ENCODE peak calls at places on chromosomes 1 and 21, in seven cellular contexts. One of them, this sample, is unnamed. For H3K9me3 and H3K27me3, the result is how much of the 10 kb centered on the place peaks cover.

GRCh38 chr1:24379733-24380315 is 33.8 kb downstream of the STPG1 start:
- DNase-seq in tibial nerve: no peak
- DNase-seq in CD8-positive, alpha-beta T cell: no peak
- DNase-seq in IMR-90: peak
- DNase-seq in psoas muscle: no peak
- DNase-seq in left ventricle myocardium inferior: no peak
- DNase-seq in ovary: no peak
- DNase-seq in this sample: peak

GRCh38 chr1:230109871-230110667 is 43.0 kb downstream of the GALNT2 start:
- DNase-seq in tibial nerve: no peak
- DNase-seq in CD8-positive, alpha-beta T cell: no peak
- DNase-seq in IMR-90: peak
- DNase-seq in psoas muscle: no peak
- DNase-seq in left ventricle myocardium inferior: no peak
- DNase-seq in ovary: no peak
- DNase-seq in this sample: no peak

GRCh38 chr1:180157108-180157507 is 2.4 kb downstream of the QSOX1 start:
- DNase-seq in tibial nerve: no peak
- DNase-seq in CD8-positive, alpha-beta T cell: no peak
- DNase-seq in IMR-90: peak
- DNase-seq in psoas muscle: no peak
- DNase-seq in left ventricle myocardium inferior: no peak
- DNase-seq in ovary: no peak
- DNase-seq in this sample: peak

GRCh38 chr21:31557421-31557955 is 102.0 kb upstream of the SOD1 start:
- DNase-seq in tibial nerve: no peak
- DNase-seq in CD8-positive, alpha-beta T cell: no peak
- DNase-seq in IMR-90: no peak
- DNase-seq in psoas muscle: no peak
- DNase-seq in left ventricle myocardium inferior: no peak
- DNase-seq in ovary: peak
- DNase-seq in this sample: peak

GRCh38 chr1:85166343-85166742 is 34.5 kb downstream of the SYDE2 start:
- DNase-seq in tibial nerve: no peak
- DNase-seq in CD8-positive, alpha-beta T cell: no peak
- DNase-seq in IMR-90: peak
- DNase-seq in psoas muscle: no peak
- DNase-seq in left ventricle myocardium inferior: no peak
- DNase-seq in ovary: no peak
- DNase-seq in this sample: no peak

GRCh38 chr1:16967095-16967567 is 13.3 kb downstream of the MFAP2 start:
- DNase-seq in tibial nerve: no peak
- DNase-seq in CD8-positive, alpha-beta T cell: no peak
- DNase-seq in IMR-90: peak
- DNase-seq in psoas muscle: no peak
- DNase-seq in left ventricle myocardium inferior: peak
- DNase-seq in ovary: peak
- DNase-seq in this sample: no peak

GRCh38 chr1:186086583-186086982 is 288.5 kb downstream of the TPR start:
- DNase-seq in tibial nerve: no peak
- DNase-seq in CD8-positive, alpha-beta T cell: no peak
- DNase-seq in IMR-90: no peak
- DNase-seq in psoas muscle: no peak
- DNase-seq in left ventricle myocardium inferior: no peak
- DNase-seq in ovary: no peak
- DNase-seq in this sample: no peak

GRCh38 chr1:94683886-94684285 is 136.3 kb upstream of the SLC44A3 start:
- DNase-seq in tibial nerve: no peak
- DNase-seq in CD8-positive, alpha-beta T cell: no peak
- DNase-seq in IMR-90: no peak
- DNase-seq in psoas muscle: no peak
- DNase-seq in left ventricle myocardium inferior: no peak
- DNase-seq in ovary: no peak
- DNase-seq in this sample: no peak

GRCh38 chr1:201530741-201531521 is 8.0 kb upstream of the NAV1 start:
- DNase-seq in tibial nerve: peak
- DNase-seq in CD8-positive, alpha-beta T cell: no peak
- DNase-seq in IMR-90: peak
- DNase-seq in psoas muscle: peak
- DNase-seq in left ventricle myocardium inferior: peak
- DNase-seq in ovary: peak
- DNase-seq in this sample: peak
- H3K4me3 ChIP-seq in tibial nerve: no peak
- H3K4me3 ChIP-seq in CD8-positive, alpha-beta T cell: no peak
- H3K4me3 ChIP-seq in IMR-90: no peak
- H3K4me3 ChIP-seq in psoas muscle: no peak
- H3K4me3 ChIP-seq in left ventricle myocardium inferior: no peak
- H3K4me3 ChIP-seq in ovary: no peak
- H3K4me3 ChIP-seq in this sample: no peak

GRCh38 chr1:82565546-82565945 is 764.8 kb downstream of the ADGRL2 start:
- DNase-seq in tibial nerve: no peak
- DNase-seq in CD8-positive, alpha-beta T cell: no peak
- DNase-seq in IMR-90: peak
- DNase-seq in psoas muscle: no peak
- DNase-seq in left ventricle myocardium inferior: no peak
- DNase-seq in ovary: no peak
- DNase-seq in this sample: peak

GRCh38 chr1:82565146-82565545 is 764.4 kb downstream of the ADGRL2 start:
- DNase-seq in tibial nerve: no peak
- DNase-seq in CD8-positive, alpha-beta T cell: no peak
- DNase-seq in IMR-90: peak
- DNase-seq in psoas muscle: no peak
- DNase-seq in left ventricle myocardium inferior: no peak
- DNase-seq in ovary: no peak
- DNase-seq in this sample: peak

GRCh38 chr1:82564338-82564737 is 763.6 kb downstream of the ADGRL2 start:
- DNase-seq in tibial nerve: no peak
- DNase-seq in CD8-positive, alpha-beta T cell: no peak
- DNase-seq in IMR-90: no peak
- DNase-seq in psoas muscle: no peak
- DNase-seq in left ventricle myocardium inferior: no peak
- DNase-seq in ovary: peak
- DNase-seq in this sample: no peak

GRCh38 chr1:82560566-82560965 is 759.8 kb downstream of the ADGRL2 start:
- DNase-seq in tibial nerve: no peak
- DNase-seq in CD8-positive, alpha-beta T cell: no peak
- DNase-seq in IMR-90: no peak
- DNase-seq in psoas muscle: no peak
- DNase-seq in left ventricle myocardium inferior: no peak
- DNase-seq in ovary: no peak
- DNase-seq in this sample: no peak

GRCh38 chr1:82562448-82562847 is 761.7 kb downstream of the ADGRL2 start:
- DNase-seq in tibial nerve: no peak
- DNase-seq in CD8-positive, alpha-beta T cell: no peak
- DNase-seq in IMR-90: no peak
- DNase-seq in psoas muscle: no peak
- DNase-seq in left ventricle myocardium inferior: no peak
- DNase-seq in ovary: no peak
- DNase-seq in this sample: no peak
- H3K9me3 ChIP-seq in tibial nerve: under half
- H3K9me3 ChIP-seq in CD8-positive, alpha-beta T cell: under half
- H3K9me3 ChIP-seq in IMR-90: under half
- H3K9me3 ChIP-seq in psoas muscle: under half
- H3K9me3 ChIP-seq in left ventricle myocardium inferior: under half
- H3K9me3 ChIP-seq in ovary: under half
- H3K9me3 ChIP-seq in this sample: under half

GRCh38 chr1:202698276-202698675 is 12.0 kb downstream of the SYT2 start:
- DNase-seq in tibial nerve: no peak
- DNase-seq in CD8-positive, alpha-beta T cell: no peak
- DNase-seq in IMR-90: no peak
- DNase-seq in psoas muscle: no peak
- DNase-seq in left ventricle myocardium inferior: no peak
- DNase-seq in ovary: no peak
- DNase-seq in this sample: no peak
- H3K27me3 ChIP-seq in tibial nerve: under half
- H3K27me3 ChIP-seq in CD8-positive, alpha-beta T cell: under half
- H3K27me3 ChIP-seq in IMR-90: half or more
- H3K27me3 ChIP-seq in psoas muscle: under half
- H3K27me3 ChIP-seq in left ventricle myocardium inferior: half or more
- H3K27me3 ChIP-seq in ovary: under half
- H3K27me3 ChIP-seq in this sample: under half

GRCh38 chr1:161197560-161198205 is 1.2 kb downstream of the ADAMTS4 start:
- DNase-seq in tibial nerve: no peak
- DNase-seq in CD8-positive, alpha-beta T cell: no peak
- DNase-seq in IMR-90: no peak
- DNase-seq in psoas muscle: no peak
- DNase-seq in left ventricle myocardium inferior: no peak
- DNase-seq in ovary: peak
- DNase-seq in this sample: peak

GRCh38 chr1:161196111-161196510 is 2.7 kb downstream of the ADAMTS4 start:
- DNase-seq in tibial nerve: no peak
- DNase-seq in CD8-positive, alpha-beta T cell: no peak
- DNase-seq in IMR-90: no peak
- DNase-seq in psoas muscle: no peak
- DNase-seq in left ventricle myocardium inferior: no peak
- DNase-seq in ovary: peak
- DNase-seq in this sample: no peak

GRCh38 chr1:161198206-161198876 is 513 bp downstream of the ADAMTS4 start:
- DNase-seq in tibial nerve: no peak
- DNase-seq in CD8-positive, alpha-beta T cell: no peak
- DNase-seq in IMR-90: no peak
- DNase-seq in psoas muscle: peak
- DNase-seq in left ventricle myocardium inferior: peak
- DNase-seq in ovary: peak
- DNase-seq in this sample: peak

GRCh38 chr1:161195171-161195570 is 3.7 kb downstream of the ADAMTS4 start:
- DNase-seq in tibial nerve: no peak
- DNase-seq in CD8-positive, alpha-beta T cell: no peak
- DNase-seq in IMR-90: no peak
- DNase-seq in psoas muscle: no peak
- DNase-seq in left ventricle myocardium inferior: no peak
- DNase-seq in ovary: peak
- DNase-seq in this sample: no peak

GRCh38 chr1:161196521-161197451 is 2.1 kb downstream of the ADAMTS4 start:
- DNase-seq in tibial nerve: no peak
- DNase-seq in CD8-positive, alpha-beta T cell: no peak
- DNase-seq in IMR-90: peak
- DNase-seq in psoas muscle: peak
- DNase-seq in left ventricle myocardium inferior: peak
- DNase-seq in ovary: peak
- DNase-seq in this sample: peak
- H3K4me3 ChIP-seq in tibial nerve: peak
- H3K4me3 ChIP-seq in CD8-positive, alpha-beta T cell: no peak
- H3K4me3 ChIP-seq in IMR-90: no peak
- H3K4me3 ChIP-seq in psoas muscle: peak
- H3K4me3 ChIP-seq in left ventricle myocardium inferior: peak
- H3K4me3 ChIP-seq in ovary: peak
- H3K4me3 ChIP-seq in this sample: peak

GRCh38 chr1:159909381-159909780 is 9.4 kb upstream of the CFAP45 start:
- DNase-seq in tibial nerve: no peak
- DNase-seq in CD8-positive, alpha-beta T cell: no peak
- DNase-seq in IMR-90: no peak
- DNase-seq in psoas muscle: no peak
- DNase-seq in left ventricle myocardium inferior: no peak
- DNase-seq in ovary: no peak
- DNase-seq in this sample: no peak

GRCh38 chr1:159914252-159915018 is 10.9 kb downstream of the TAGLN2 start:
- DNase-seq in tibial nerve: no peak
- DNase-seq in CD8-positive, alpha-beta T cell: no peak
- DNase-seq in IMR-90: no peak
- DNase-seq in psoas muscle: no peak
- DNase-seq in left ventricle myocardium inferior: no peak
- DNase-seq in ovary: no peak
- DNase-seq in this sample: no peak

GRCh38 chr1:159908255-159908905 is 8.4 kb upstream of the CFAP45 start:
- DNase-seq in tibial nerve: no peak
- DNase-seq in CD8-positive, alpha-beta T cell: no peak
- DNase-seq in IMR-90: no peak
- DNase-seq in psoas muscle: no peak
- DNase-seq in left ventricle myocardium inferior: no peak
- DNase-seq in ovary: no peak
- DNase-seq in this sample: no peak

GRCh38 chr1:159913451-159914192 is 11.7 kb downstream of the TAGLN2 start:
- DNase-seq in tibial nerve: no peak
- DNase-seq in CD8-positive, alpha-beta T cell: no peak
- DNase-seq in IMR-90: no peak
- DNase-seq in psoas muscle: peak
- DNase-seq in left ventricle myocardium inferior: no peak
- DNase-seq in ovary: no peak
- DNase-seq in this sample: no peak

DNA sequence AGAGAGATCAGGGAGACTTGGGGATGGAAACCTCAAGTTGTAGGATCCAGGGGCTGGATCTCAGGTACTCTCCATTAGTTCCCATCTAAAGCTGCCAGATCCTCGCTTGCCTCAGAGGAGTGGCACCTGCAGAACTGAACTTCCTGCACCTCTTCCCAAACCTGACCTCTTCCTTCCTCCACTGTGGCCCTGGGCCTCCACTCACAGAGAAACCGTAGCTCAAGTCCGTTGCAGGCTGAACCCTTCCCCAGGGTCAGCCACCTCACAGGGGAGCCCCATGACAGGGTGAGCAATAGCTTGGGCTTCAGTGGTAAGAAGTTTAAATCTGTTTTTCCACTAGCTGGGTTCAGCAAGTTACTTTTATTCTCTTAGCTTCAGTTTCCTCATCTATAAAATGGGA is 11.7 kb upstream of the CFAP45 start:
- DNase-seq in tibial nerve: no peak
- DNase-seq in CD8-positive, alpha-beta T cell: no peak
- DNase-seq in IMR-90: no peak
- DNase-seq in psoas muscle: no peak
- DNase-seq in left ventricle myocardium inferior: no peak
- DNase-seq in ovary: no peak
- DNase-seq in this sample: no peak
- H3K9me3 ChIP-seq in tibial nerve: under half
- H3K9me3 ChIP-seq in CD8-positive, alpha-beta T cell: under half
- H3K9me3 ChIP-seq in IMR-90: under half
- H3K9me3 ChIP-seq in psoas muscle: under half
- H3K9me3 ChIP-seq in left ventricle myocardium inferior: under half
- H3K9me3 ChIP-seq in ovary: under half
- H3K9me3 ChIP-seq in this sample: under half

This sample was measured in MG63.